ENCODE peak calls at places on chromosomes 6 and 20, in eight cellular contexts. One of them, this sample, is unnamed.

GRCh38 chr20:50491926-50492634 is 18.1 kb upstream of the PTPN1 start:
- DNase-seq in A172: peak
- DNase-seq in activated CD8-positive, alpha-beta memory T cell treated with anti-CD3 and anti-CD28 coated beads, Interleukin-2, amount 10 ng/mL, durations not matched to agents 7 days and 5 days: no peak
- DNase-seq in heart left ventricle: no peak
- DNase-seq in HepG2: no peak
- DNase-seq in left ventricle myocardium superior: no peak
- DNase-seq in effector CD4-positive, alpha-beta T cell: no peak
- DNase-seq in ELR: peak
- DNase-seq in this sample: no peak

GRCh38 chr20:41316602-41317535 is 662 bp downstream of the ZHX3 start:
- DNase-seq in A172: peak
- DNase-seq in activated CD8-positive, alpha-beta memory T cell treated with anti-CD3 and anti-CD28 coated beads, Interleukin-2, amount 10 ng/mL, durations not matched to agents 7 days and 5 days: peak
- DNase-seq in heart left ventricle: peak
- DNase-seq in HepG2: peak
- DNase-seq in left ventricle myocardium superior: peak
- DNase-seq in effector CD4-positive, alpha-beta T cell: peak
- DNase-seq in ELR: peak
- DNase-seq in this sample: peak

GRCh38 chr6:47138046-47138445 is 95.9 kb upstream of the ADGRF1 start:
- DNase-seq in A172: no peak
- DNase-seq in activated CD8-positive, alpha-beta memory T cell treated with anti-CD3 and anti-CD28 coated beads, Interleukin-2, amount 10 ng/mL, durations not matched to agents 7 days and 5 days: no peak
- DNase-seq in heart left ventricle: no peak
- DNase-seq in HepG2: no peak
- DNase-seq in left ventricle myocardium superior: no peak
- DNase-seq in effector CD4-positive, alpha-beta T cell: no peak
- DNase-seq in ELR: peak
- DNase-seq in this sample: no peak

GRCh38 chr6:11482616-11483015 is 54.9 kb upstream of the TMEM170B start:
- DNase-seq in A172: no peak
- DNase-seq in activated CD8-positive, alpha-beta memory T cell treated with anti-CD3 and anti-CD28 coated beads, Interleukin-2, amount 10 ng/mL, durations not matched to agents 7 days and 5 days: no peak
- DNase-seq in heart left ventricle: no peak
- DNase-seq in HepG2: no peak
- DNase-seq in left ventricle myocardium superior: no peak
- DNase-seq in effector CD4-positive, alpha-beta T cell: no peak
- DNase-seq in ELR: no peak
- DNase-seq in this sample: no peak

GRCh38 chr20:38132156-38132909 is 32.7 kb downstream of the TGM2 start:
- DNase-seq in A172: no peak
- DNase-seq in activated CD8-positive, alpha-beta memory T cell treated with anti-CD3 and anti-CD28 coated beads, Interleukin-2, amount 10 ng/mL, durations not matched to agents 7 days and 5 days: no peak
- DNase-seq in heart left ventricle: no peak
- DNase-seq in HepG2: no peak
- DNase-seq in left ventricle myocardium superior: no peak
- DNase-seq in effector CD4-positive, alpha-beta T cell: no peak
- DNase-seq in ELR: no peak
- DNase-seq in this sample: no peak

GRCh38 chr6:162962093-162962492 is 234.3 kb downstream of the PACRG start:
- DNase-seq in A172: no peak
- DNase-seq in activated CD8-positive, alpha-beta memory T cell treated with anti-CD3 and anti-CD28 coated beads, Interleukin-2, amount 10 ng/mL, durations not matched to agents 7 days and 5 days: no peak
- DNase-seq in heart left ventricle: no peak
- DNase-seq in HepG2: no peak
- DNase-seq in left ventricle myocardium superior: no peak
- DNase-seq in effector CD4-positive, alpha-beta T cell: no peak
- DNase-seq in ELR: peak
- DNase-seq in this sample: no peak

GRCh38 chr6:72524011-72524645 is 97.7 kb upstream of the KCNQ5 start:
- DNase-seq in A172: no peak
- DNase-seq in activated CD8-positive, alpha-beta memory T cell treated with anti-CD3 and anti-CD28 coated beads, Interleukin-2, amount 10 ng/mL, durations not matched to agents 7 days and 5 days: no peak
- DNase-seq in heart left ventricle: no peak
- DNase-seq in HepG2: no peak
- DNase-seq in left ventricle myocardium superior: no peak
- DNase-seq in effector CD4-positive, alpha-beta T cell: no peak
- DNase-seq in ELR: no peak
- DNase-seq in this sample: no peak

GRCh38 chr6:50990750-50991446 is 172.2 kb downstream of the TFAP2B start:
- DNase-seq in A172: peak
- DNase-seq in activated CD8-positive, alpha-beta memory T cell treated with anti-CD3 and anti-CD28 coated beads, Interleukin-2, amount 10 ng/mL, durations not matched to agents 7 days and 5 days: no peak
- DNase-seq in heart left ventricle: no peak
- DNase-seq in HepG2: peak
- DNase-seq in left ventricle myocardium superior: no peak
- DNase-seq in effector CD4-positive, alpha-beta T cell: no peak
- DNase-seq in ELR: no peak
- DNase-seq in this sample: no peak

GRCh38 chr20:50027611-50028105 is 44.9 kb downstream of the SNAI1 start:
- DNase-seq in A172: peak
- DNase-seq in activated CD8-positive, alpha-beta memory T cell treated with anti-CD3 and anti-CD28 coated beads, Interleukin-2, amount 10 ng/mL, durations not matched to agents 7 days and 5 days: no peak
- DNase-seq in heart left ventricle: peak
- DNase-seq in HepG2: no peak
- DNase-seq in left ventricle myocardium superior: peak
- DNase-seq in effector CD4-positive, alpha-beta T cell: no peak
- DNase-seq in ELR: peak
- DNase-seq in this sample: peak

GRCh38 chr6:53956068-53956711 is 155.1 kb upstream of the MLIP start:
- DNase-seq in A172: peak
- DNase-seq in activated CD8-positive, alpha-beta memory T cell treated with anti-CD3 and anti-CD28 coated beads, Interleukin-2, amount 10 ng/mL, durations not matched to agents 7 days and 5 days: peak
- DNase-seq in heart left ventricle: peak
- DNase-seq in HepG2: peak
- DNase-seq in left ventricle myocardium superior: peak
- DNase-seq in effector CD4-positive, alpha-beta T cell: no peak
- DNase-seq in ELR: peak
- DNase-seq in this sample: peak

GRCh38 chr20:10047427-10047826 is 12.6 kb downstream of the ANKEF1 start:
- DNase-seq in A172: no peak
- DNase-seq in activated CD8-positive, alpha-beta memory T cell treated with anti-CD3 and anti-CD28 coated beads, Interleukin-2, amount 10 ng/mL, durations not matched to agents 7 days and 5 days: no peak
- DNase-seq in heart left ventricle: no peak
- DNase-seq in HepG2: peak
- DNase-seq in left ventricle myocardium superior: no peak
- DNase-seq in effector CD4-positive, alpha-beta T cell: no peak
- DNase-seq in ELR: peak
- DNase-seq in this sample: no peak

GRCh38 chr6:113856011-113856551 is 1.1 kb upstream of the MARCKS start:
- DNase-seq in A172: peak
- DNase-seq in activated CD8-positive, alpha-beta memory T cell treated with anti-CD3 and anti-CD28 coated beads, Interleukin-2, amount 10 ng/mL, durations not matched to agents 7 days and 5 days: no peak
- DNase-seq in heart left ventricle: no peak
- DNase-seq in HepG2: no peak
- DNase-seq in left ventricle myocardium superior: peak
- DNase-seq in effector CD4-positive, alpha-beta T cell: no peak
- DNase-seq in ELR: peak
- DNase-seq in this sample: peak

GRCh38 chr20:23655551-23656211 is 17.9 kb upstream of the CST3 start:
- DNase-seq in A172: no peak
- DNase-seq in activated CD8-positive, alpha-beta memory T cell treated with anti-CD3 and anti-CD28 coated beads, Interleukin-2, amount 10 ng/mL, durations not matched to agents 7 days and 5 days: no peak
- DNase-seq in heart left ventricle: peak
- DNase-seq in HepG2: no peak
- DNase-seq in left ventricle myocardium superior: peak
- DNase-seq in effector CD4-positive, alpha-beta T cell: no peak
- DNase-seq in ELR: no peak
- DNase-seq in this sample: peak

GRCh38 chr6:20069130-20069529 is 143.1 kb downstream of the MBOAT1 start:
- DNase-seq in A172: no peak
- DNase-seq in activated CD8-positive, alpha-beta memory T cell treated with anti-CD3 and anti-CD28 coated beads, Interleukin-2, amount 10 ng/mL, durations not matched to agents 7 days and 5 days: no peak
- DNase-seq in heart left ventricle: no peak
- DNase-seq in HepG2: no peak
- DNase-seq in left ventricle myocardium superior: no peak
- DNase-seq in effector CD4-positive, alpha-beta T cell: no peak
- DNase-seq in ELR: no peak
- DNase-seq in this sample: no peak

GRCh38 chr20:9807176-9807575 is 31.7 kb downstream of the PAK5 start:
- DNase-seq in A172: no peak
- DNase-seq in activated CD8-positive, alpha-beta memory T cell treated with anti-CD3 and anti-CD28 coated beads, Interleukin-2, amount 10 ng/mL, durations not matched to agents 7 days and 5 days: no peak
- DNase-seq in heart left ventricle: no peak
- DNase-seq in HepG2: no peak
- DNase-seq in left ventricle myocardium superior: no peak
- DNase-seq in effector CD4-positive, alpha-beta T cell: no peak
- DNase-seq in ELR: no peak
- DNase-seq in this sample: peak

GRCh38 chr20:34334654-34335407 is 28.2 kb upstream of the ITCH start:
- DNase-seq in A172: peak
- DNase-seq in activated CD8-positive, alpha-beta memory T cell treated with anti-CD3 and anti-CD28 coated beads, Interleukin-2, amount 10 ng/mL, durations not matched to agents 7 days and 5 days: no peak
- DNase-seq in heart left ventricle: no peak
- DNase-seq in HepG2: peak
- DNase-seq in left ventricle myocardium superior: no peak
- DNase-seq in effector CD4-positive, alpha-beta T cell: no peak
- DNase-seq in ELR: peak
- DNase-seq in this sample: no peak

GRCh38 chr6:89251170-89251569 is 34.0 kb upstream of the GABRR1 start:
- DNase-seq in A172: no peak
- DNase-seq in activated CD8-positive, alpha-beta memory T cell treated with anti-CD3 and anti-CD28 coated beads, Interleukin-2, amount 10 ng/mL, durations not matched to agents 7 days and 5 days: no peak
- DNase-seq in heart left ventricle: no peak
- DNase-seq in HepG2: no peak
- DNase-seq in left ventricle myocardium superior: no peak
- DNase-seq in effector CD4-positive, alpha-beta T cell: no peak
- DNase-seq in ELR: no peak
- DNase-seq in this sample: no peak

GRCh38 chr6:45619211-45619760 is 241.6 kb upstream of the SUPT3H start:
- DNase-seq in A172: no peak
- DNase-seq in activated CD8-positive, alpha-beta memory T cell treated with anti-CD3 and anti-CD28 coated beads, Interleukin-2, amount 10 ng/mL, durations not matched to agents 7 days and 5 days: no peak
- DNase-seq in heart left ventricle: no peak
- DNase-seq in HepG2: no peak
- DNase-seq in left ventricle myocardium superior: no peak
- DNase-seq in effector CD4-positive, alpha-beta T cell: no peak
- DNase-seq in ELR: no peak
- DNase-seq in this sample: no peak

GRCh38 chr6:129576456-129576855 is 133.5 kb downstream of the ARHGAP18 start:
- DNase-seq in A172: no peak
- DNase-seq in activated CD8-positive, alpha-beta memory T cell treated with anti-CD3 and anti-CD28 coated beads, Interleukin-2, amount 10 ng/mL, durations not matched to agents 7 days and 5 days: no peak
- DNase-seq in heart left ventricle: no peak
- DNase-seq in HepG2: no peak
- DNase-seq in left ventricle myocardium superior: no peak
- DNase-seq in effector CD4-positive, alpha-beta T cell: no peak
- DNase-seq in ELR: no peak
- DNase-seq in this sample: no peak

GRCh38 chr6:152471459-152472070 is 165.6 kb downstream of the SYNE1 start:
- DNase-seq in A172: no peak
- DNase-seq in activated CD8-positive, alpha-beta memory T cell treated with anti-CD3 and anti-CD28 coated beads, Interleukin-2, amount 10 ng/mL, durations not matched to agents 7 days and 5 days: no peak
- DNase-seq in heart left ventricle: no peak
- DNase-seq in HepG2: no peak
- DNase-seq in left ventricle myocardium superior: no peak
- DNase-seq in effector CD4-positive, alpha-beta T cell: no peak
- DNase-seq in ELR: peak
- DNase-seq in this sample: no peak

GRCh38 chr6:109945091-109945490 is 33.0 kb upstream of the GPR6 start:
- DNase-seq in A172: no peak
- DNase-seq in activated CD8-positive, alpha-beta memory T cell treated with anti-CD3 and anti-CD28 coated beads, Interleukin-2, amount 10 ng/mL, durations not matched to agents 7 days and 5 days: no peak
- DNase-seq in heart left ventricle: no peak
- DNase-seq in HepG2: no peak
- DNase-seq in left ventricle myocardium superior: no peak
- DNase-seq in effector CD4-positive, alpha-beta T cell: no peak
- DNase-seq in ELR: no peak
- DNase-seq in this sample: no peak

GRCh38 chr20:64090165-64090564 is 6.0 kb upstream of the LKAAEAR1 start:
- DNase-seq in A172: no peak
- DNase-seq in activated CD8-positive, alpha-beta memory T cell treated with anti-CD3 and anti-CD28 coated beads, Interleukin-2, amount 10 ng/mL, durations not matched to agents 7 days and 5 days: no peak
- DNase-seq in heart left ventricle: no peak
- DNase-seq in HepG2: no peak
- DNase-seq in left ventricle myocardium superior: no peak
- DNase-seq in effector CD4-positive, alpha-beta T cell: no peak
- DNase-seq in ELR: peak
- DNase-seq in this sample: peak

GRCh38 chr20:48949304-48950170 is 28.0 kb downstream of the ARFGEF2 start:
- DNase-seq in A172: no peak
- DNase-seq in activated CD8-positive, alpha-beta memory T cell treated with anti-CD3 and anti-CD28 coated beads, Interleukin-2, amount 10 ng/mL, durations not matched to agents 7 days and 5 days: no peak
- DNase-seq in heart left ventricle: no peak
- DNase-seq in HepG2: peak
- DNase-seq in left ventricle myocardium superior: no peak
- DNase-seq in effector CD4-positive, alpha-beta T cell: no peak
- DNase-seq in ELR: peak
- DNase-seq in this sample: no peak

GRCh38 chr6:156844089-156844488 is 66.9 kb downstream of the ARID1B start:
- DNase-seq in A172: no peak
- DNase-seq in activated CD8-positive, alpha-beta memory T cell treated with anti-CD3 and anti-CD28 coated beads, Interleukin-2, amount 10 ng/mL, durations not matched to agents 7 days and 5 days: no peak
- DNase-seq in heart left ventricle: no peak
- DNase-seq in HepG2: no peak
- DNase-seq in left ventricle myocardium superior: no peak
- DNase-seq in effector CD4-positive, alpha-beta T cell: no peak
- DNase-seq in ELR: no peak
- DNase-seq in this sample: no peak

GRCh38 chr6:92942549-92942948 is 476.8 kb downstream of the EPHA7 start:
- DNase-seq in A172: no peak
- DNase-seq in activated CD8-positive, alpha-beta memory T cell treated with anti-CD3 and anti-CD28 coated beads, Interleukin-2, amount 10 ng/mL, durations not matched to agents 7 days and 5 days: no peak
- DNase-seq in heart left ventricle: no peak
- DNase-seq in HepG2: no peak
- DNase-seq in left ventricle myocardium superior: no peak
- DNase-seq in effector CD4-positive, alpha-beta T cell: no peak
- DNase-seq in ELR: no peak
- DNase-seq in this sample: no peak

GRCh38 chr6:157841211-157841840 is 18.3 kb downstream of the SNX9 start:
- DNase-seq in A172: peak
- DNase-seq in activated CD8-positive, alpha-beta memory T cell treated with anti-CD3 and anti-CD28 coated beads, Interleukin-2, amount 10 ng/mL, durations not matched to agents 7 days and 5 days: no peak
- DNase-seq in heart left ventricle: no peak
- DNase-seq in HepG2: no peak
- DNase-seq in left ventricle myocardium superior: no peak
- DNase-seq in effector CD4-positive, alpha-beta T cell: no peak
- DNase-seq in ELR: no peak
- DNase-seq in this sample: no peak

GRCh38 chr6:31814677-31815024 is 432 bp downstream of the HSPA1L start:
- DNase-seq in A172: peak
- DNase-seq in activated CD8-positive, alpha-beta memory T cell treated with anti-CD3 and anti-CD28 coated beads, Interleukin-2, amount 10 ng/mL, durations not matched to agents 7 days and 5 days: peak
- DNase-seq in heart left ventricle: peak
- DNase-seq in HepG2: peak
- DNase-seq in left ventricle myocardium superior: peak
- DNase-seq in effector CD4-positive, alpha-beta T cell: peak
- DNase-seq in ELR: peak
- DNase-seq in this sample: peak

GRCh38 chr20:57893364-57894001 is 183.7 kb upstream of the PMEPA1 start:
- DNase-seq in A172: no peak
- DNase-seq in activated CD8-positive, alpha-beta memory T cell treated with anti-CD3 and anti-CD28 coated beads, Interleukin-2, amount 10 ng/mL, durations not matched to agents 7 days and 5 days: no peak
- DNase-seq in heart left ventricle: no peak
- DNase-seq in HepG2: no peak
- DNase-seq in left ventricle myocardium superior: no peak
- DNase-seq in effector CD4-positive, alpha-beta T cell: no peak
- DNase-seq in ELR: no peak
- DNase-seq in this sample: no peak

GRCh38 chr6:109877028-109877726 is 100.9 kb upstream of the GPR6 start:
- DNase-seq in A172: no peak
- DNase-seq in activated CD8-positive, alpha-beta memory T cell treated with anti-CD3 and anti-CD28 coated beads, Interleukin-2, amount 10 ng/mL, durations not matched to agents 7 days and 5 days: no peak
- DNase-seq in heart left ventricle: no peak
- DNase-seq in HepG2: no peak
- DNase-seq in left ventricle myocardium superior: no peak
- DNase-seq in effector CD4-positive, alpha-beta T cell: no peak
- DNase-seq in ELR: no peak
- DNase-seq in this sample: no peak